ENCODE peak calls at places on chromosomes 7 and 10, in five cellular contexts. H is A673, E is ascending aorta, S is body of pancreas, U is transverse colon. D is an unnamed sample.

GRCh38 chr7:74292757-74293576 is 3.8 kb downstream of the CLIP2 start:
- DNase-seq in H (no peak), S (peak; percentile 81), U (peak; percentile 87), E (no peak), D (no peak)

GRCh38 chr10:77560471-77560870 is 77.1 kb downstream of the KCNMA1 start:
- DNase-seq in S (no peak), E (no peak), U (no peak), H (no peak), D (no peak)

GRCh38 chr7:303884-304573 is 14.1 kb downstream of the FOXL3 start:
- DNase-seq in U (no peak), E (no peak), H (no peak), S (no peak), D (no peak)

GRCh38 chr10:125283191-125283590 is 122.8 kb upstream of the CTBP2 start:
- DNase-seq in S (no peak), U (peak; percentile 31), H (no peak), E (no peak), D (no peak)

GRCh38 chr7:83271212-83272099 is 108.8 kb upstream of the PCLO start:
- DNase-seq in U (no peak), H (peak; percentile 64), S (no peak), E (no peak), D (no peak)

GRCh38 chr7:85483205-85483604 is 296.3 kb upstream of the SEMA3D start:
- DNase-seq in U (no peak), E (no peak), S (no peak), H (peak; percentile 43), D (no peak)

GRCh38 chr10:114801411-114801813 is 20.2 kb upstream of the FHIP2A start:
- DNase-seq in U (no peak), E (no peak), S (no peak), H (no peak), D (no peak)

GRCh38 chr10:90007226-90007625 is 305.8 kb downstream of the KIF20B start:
- DNase-seq in E (no peak), U (no peak), S (no peak), H (no peak), D (no peak)

GRCh38 chr7:43591551-43592180 is 8.8 kb downstream of the STK17A start:
- DNase-seq in H (no peak), U (no peak), S (no peak), E (no peak), D (no peak)

GRCh38 chr10:73965890-73966768 is 31.8 kb upstream of the VCL start:
- DNase-seq in U (peak; percentile 76), S (peak; percentile 46), H (peak; percentile 100), E (peak; percentile 95), D (peak; percentile 84)

GRCh38 chr7:46747222-46747621 is 826.1 kb upstream of the IGFBP3 start:
- DNase-seq in E (no peak), H (no peak), U (no peak), S (no peak), D (no peak)

DNA sequence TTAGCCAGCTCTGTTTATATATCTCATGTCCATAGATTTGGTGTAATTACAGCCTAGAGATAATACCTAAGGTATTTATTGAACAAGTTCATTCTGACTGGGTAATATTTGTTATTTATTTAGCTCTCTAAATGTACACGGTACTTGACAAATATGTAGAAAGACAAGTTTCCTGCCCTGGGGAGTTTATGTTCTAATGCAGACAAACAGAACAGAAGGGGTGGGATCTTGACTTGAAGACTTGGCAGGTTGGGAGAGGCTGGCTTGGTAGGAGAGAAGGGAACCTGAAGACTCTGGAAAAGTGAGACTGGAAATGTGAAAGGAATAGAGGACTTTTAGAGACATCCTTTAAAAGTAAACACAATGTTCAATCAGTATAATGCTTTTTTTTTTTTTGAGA is 97.7 kb upstream of the CDK6 start:
- DNase-seq in U (no peak), H (no peak), E (no peak), S (no peak), D (no peak)
- H3K4me3 ChIP-seq in U (no peak overlapping the region), H (no peak overlapping the region), E (no peak overlapping the region), S (no peak overlapping the region), D (no peak overlapping the region)

GRCh38 chr7:138433583-138434437 is 26.2 kb upstream of the TRIM24 start:
- DNase-seq in E (no peak), S (no peak), H (no peak), U (no peak), D (no peak)
- H3K4me3 ChIP-seq in E (no peak overlapping the region), S (no peak overlapping the region), H (no peak overlapping the region), U (no peak overlapping the region), D (no peak overlapping the region)

GRCh38 chr10:100000109-100000502 is 9.6 kb downstream of the DNMBP start:
- DNase-seq in S (no peak), H (no peak), E (no peak), U (no peak), D (no peak)
- H3K4me3 ChIP-seq in S (no peak overlapping the region), H (no peak overlapping the region), E (no peak overlapping the region), U (no peak overlapping the region), D (no peak overlapping the region)

GRCh38 chr10:103855852-103856496 is 598 bp upstream of the SH3PXD2A start:
- DNase-seq in S (no peak), H (no peak), E (no peak), U (no peak), D (no peak)

GRCh38 chr10:103854687-103855423 is 521 bp downstream of the SH3PXD2A start:
- DNase-seq in E (no peak), U (peak; percentile 46), H (peak; percentile 77), S (no peak), D (no peak)

GRCh38 chr10:103858360-103858759 is 3.0 kb upstream of the SH3PXD2A start:
- DNase-seq in S (no peak), H (no peak), U (no peak), E (no peak), D (no peak)

GRCh38 chr10:103855424-103855823 is at the start of gene SH3PXD2A:
- DNase-seq in H (peak; percentile 81), U (peak; percentile 57), E (no peak), S (no peak), D (no peak)

GRCh38 chr10:103856497-103857175 is 1.3 kb upstream of the SH3PXD2A start:
- DNase-seq in U (no peak), S (no peak), E (no peak), H (no peak), D (no peak)
- H3K4me3 ChIP-seq in U (no peak overlapping the region), S (no peak overlapping the region), E (no peak overlapping the region), H (peak overlapping the region; percentile 73), D (no peak overlapping the region)

DNA sequence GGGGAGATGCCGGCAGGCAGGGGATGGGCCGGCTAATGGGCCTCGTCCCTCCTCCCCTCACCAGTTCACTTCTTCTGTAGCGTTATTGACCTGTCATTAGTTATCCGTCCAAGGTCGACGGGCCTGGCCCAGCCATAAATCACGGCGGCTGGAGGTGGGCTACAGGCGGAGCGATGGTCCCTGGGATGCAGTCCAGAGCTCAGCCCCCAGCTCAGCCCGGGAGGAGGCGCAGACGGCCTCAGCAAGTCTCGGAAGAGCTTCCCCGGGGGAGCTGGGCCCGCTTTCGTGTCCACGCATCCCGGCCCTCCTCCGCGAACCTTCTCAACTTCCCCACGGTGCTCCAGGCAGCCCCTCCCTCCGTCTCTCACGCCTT is 18.6 kb downstream of the POLL start:
- DNase-seq in U (no peak), H (no peak), E (no peak), S (no peak), D (no peak)
- H3K4me3 ChIP-seq in U (no peak overlapping the region), H (peak overlapping the region; percentile 58), E (peak overlapping the region; percentile 77), S (no peak overlapping the region), D (peak overlapping the region; percentile 55)

GRCh38 chr7:114939484-114940097 is 17.7 kb downstream of the MDFIC start:
- DNase-seq in S (no peak), H (no peak), E (no peak), U (no peak), D (no peak)
- H3K4me3 ChIP-seq in S (no peak overlapping the region), H (no peak overlapping the region), E (no peak overlapping the region), U (no peak overlapping the region), D (no peak overlapping the region)

DNA sequence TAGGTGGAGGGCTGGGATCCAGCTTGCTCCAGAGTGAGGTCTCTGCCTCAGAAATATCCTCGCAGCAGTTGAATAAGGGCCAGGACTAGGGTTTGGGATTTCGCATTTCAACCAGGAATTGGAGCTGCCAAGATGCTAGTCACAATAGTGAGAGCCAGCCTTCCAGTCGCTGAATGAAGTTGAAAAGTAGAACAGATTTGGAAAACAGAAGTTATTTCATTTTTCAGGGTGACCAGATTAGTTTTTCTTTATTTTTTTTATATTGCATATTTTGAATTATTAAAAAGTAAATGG is 59.9 kb downstream of the PLCE1 start:
- DNase-seq in U (no peak), H (no peak), E (no peak), S (no peak), D (no peak)
- H3K4me3 ChIP-seq in U (no peak overlapping the region), H (no peak overlapping the region), E (no peak overlapping the region), S (no peak overlapping the region), D (no peak overlapping the region)

DNA sequence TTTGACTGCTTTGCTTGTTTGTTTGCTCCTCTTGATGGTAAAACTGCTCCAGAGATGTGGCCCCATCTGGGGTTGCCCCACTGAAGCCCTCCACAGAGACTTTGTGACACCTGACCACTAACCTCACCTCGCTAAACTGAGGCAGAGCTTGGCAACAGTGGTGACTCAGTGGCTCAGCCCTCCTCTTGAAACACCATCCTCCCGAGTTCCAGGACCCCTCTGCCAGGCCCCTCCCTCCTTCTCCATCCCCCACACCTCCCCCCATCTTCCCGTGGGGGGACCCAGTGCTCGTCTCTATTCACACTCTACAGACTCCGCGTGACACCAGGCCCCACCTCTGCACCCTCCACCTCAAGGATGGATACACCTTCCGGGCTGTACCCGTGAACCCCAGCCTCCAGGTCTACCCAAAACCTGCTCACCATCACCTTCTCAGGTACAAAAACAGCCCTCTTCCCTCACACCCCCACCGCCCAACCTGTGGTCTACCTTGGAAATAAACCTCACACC is 19.0 kb upstream of the RET start:
- DNase-seq in H (no peak), S (no peak), U (no peak), E (no peak), D (no peak)
- H3K4me3 ChIP-seq in H (no peak overlapping the region), S (no peak overlapping the region), U (no peak overlapping the region), E (no peak overlapping the region), D (no peak overlapping the region)

GRCh38 chr10:122163182-122164027 is 107.7 kb upstream of the BTBD16 start:
- DNase-seq in E (no peak), U (no peak), H (peak; percentile 17), S (no peak), D (no peak)
- H3K4me3 ChIP-seq in E (peak overlapping the region; percentile 46), U (no peak overlapping the region), H (peak overlapping the region; percentile 36), S (no peak overlapping the region), D (peak overlapping the region; percentile 54)

DNA sequence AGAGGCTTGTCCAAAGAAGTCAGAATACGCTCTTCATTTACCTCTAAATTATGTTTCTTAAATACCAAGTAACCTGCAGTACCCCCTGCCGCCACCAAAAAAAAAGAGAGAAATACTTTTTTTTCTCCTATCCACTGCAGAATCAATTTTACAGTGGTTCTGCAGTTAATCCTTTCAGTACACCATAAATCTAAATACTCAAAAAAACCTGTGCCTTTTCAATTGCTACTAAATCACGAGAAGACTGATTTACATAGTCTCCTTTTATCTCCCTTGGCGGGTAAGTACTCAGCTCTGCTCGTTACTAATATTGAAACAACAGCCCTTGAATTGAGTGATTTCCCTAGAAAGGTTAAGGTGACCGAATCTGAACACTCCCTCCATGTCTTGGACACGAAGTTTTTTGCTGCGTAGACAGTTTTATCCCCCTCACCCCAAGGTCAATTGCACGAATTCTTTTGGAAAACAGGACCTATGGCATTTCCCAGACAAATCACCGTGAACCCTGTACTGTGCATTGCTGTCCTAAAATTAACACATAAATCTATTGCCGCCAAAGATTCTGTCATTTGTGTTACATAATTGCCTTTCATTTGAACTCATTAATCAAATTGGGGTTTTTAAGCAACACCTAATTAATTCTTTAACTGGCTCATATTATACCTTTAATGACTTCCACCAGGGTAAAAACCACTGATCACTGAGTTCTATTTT is 517 bp upstream of the VIM start:
- DNase-seq in U (no peak), H (peak; percentile 80), S (no peak), E (no peak), D (no peak)
- H3K4me3 ChIP-seq in U (no peak overlapping the region), H (peak overlapping the region; percentile 96), S (no peak overlapping the region), E (peak overlapping the region; percentile 93), D (peak overlapping the region; percentile 78)